ENCODE peak calls at places on chromosomes 12 and 14, in six cellular contexts. F is fibroblast of lung, D is spleen, W is omental fat pad, R is GM12878, V is IMR-90. C is an unnamed sample.
A peak's percentile ranks its signal among the peaks of the same experiment; 100 is the strongest.

GRCh38 chr12:125852116-125852515 is 786.9 kb downstream of the AACS start:
- DNase-seq in D (no peak), V (no peak), F (no peak), R (no peak), W (no peak), C (no peak)

GRCh38 chr14:57871487-57872080 is 5.7 kb upstream of the SLC35F4 start:
- DNase-seq in V (peak; percentile 28), F (peak; percentile 32), R (peak; percentile 2), W (no peak), D (no peak), C (no peak)

GRCh38 chr12:88471641-88472040 is 108.6 kb downstream of the KITLG start:
- DNase-seq in R (no peak), F (peak; percentile 85), D (no peak), W (no peak), V (peak; percentile 77), C (no peak)

GRCh38 chr12:6228535-6229223 is 28.5 kb downstream of the CD9 start:
- DNase-seq in R (no peak), F (peak; percentile 62), V (no peak), D (no peak), W (no peak), C (no peak)

GRCh38 chr14:100569734-100570251 is 17.4 kb downstream of the BEGAIN start:
- DNase-seq in V (no peak), W (no peak), R (no peak), F (no peak), D (no peak), C (no peak)

GRCh38 chr12:68943848-68944247 is 10.9 kb upstream of the CPM start:
- DNase-seq in F (no peak), W (no peak), D (no peak), V (no peak), R (no peak), C (no peak)

GRCh38 chr12:94622475-94622874 is 27.9 kb downstream of the TMCC3 start:
- DNase-seq in W (no peak), R (no peak), V (no peak), D (no peak), F (no peak), C (no peak)

GRCh38 chr14:83260751-83261150 is 1727.1 kb upstream of the SEL1L start:
- DNase-seq in D (no peak), F (no peak), V (peak; percentile 71), R (no peak), W (no peak), C (no peak)

GRCh38 chr12:104095289-104095688 is 31.0 kb downstream of the HCFC2 start:
- DNase-seq in F (no peak), D (no peak), R (no peak), W (no peak), V (peak; percentile 53), C (no peak)

GRCh38 chr12:47124451-47124850 is 44.7 kb upstream of the AMIGO2 start:
- DNase-seq in V (peak; percentile 72), F (peak; percentile 40), W (no peak), R (no peak), D (no peak), C (no peak)

GRCh38 chr12:4780624-4781023 is 60.4 kb downstream of the GALNT8 start:
- DNase-seq in V (no peak), D (no peak), F (no peak), W (no peak), R (no peak), C (peak; percentile 51)

GRCh38 chr14:102962111-102962627 is 39.7 kb downstream of the AMN start:
- DNase-seq in F (no peak), W (no peak), V (no peak), D (no peak), R (no peak), C (no peak)

GRCh38 chr14:42214981-42215491 is 608.4 kb downstream of the LRFN5 start:
- DNase-seq in R (no peak), F (peak; percentile 85), W (no peak), D (no peak), V (peak; percentile 86), C (no peak)

GRCh38 chr14:31080060-31080459 is 53.9 kb upstream of the STRN3 start:
- DNase-seq in R (no peak), V (peak; percentile 66), F (peak; percentile 57), W (no peak), D (no peak), C (no peak)

GRCh38 chr12:102592134-102592533 is 111.8 kb upstream of the IGF1 start:
- DNase-seq in V (no peak), W (no peak), D (no peak), R (no peak), F (no peak), C (no peak)

GRCh38 chr12:12717586-12718381 is 616 bp downstream of the CDKN1B start:
- DNase-seq in V (no peak), D (peak; percentile 90), W (no peak), F (no peak), R (no peak), C (no peak)

GRCh38 chr12:67107751-67108269 is 161.3 kb upstream of the CAND1 start:
- DNase-seq in R (no peak), V (no peak), F (no peak), D (no peak), W (no peak), C (no peak)

GRCh38 chr12:27462151-27462694 is 15.7 kb downstream of the SMCO2 start:
- DNase-seq in V (peak; percentile 87), R (no peak), F (peak; percentile 75), D (no peak), W (no peak), C (no peak)

GRCh38 chr12:60106207-60106606 is 510.4 kb downstream of the SLC16A7 start:
- DNase-seq in W (no peak), F (peak; percentile 60), V (peak; percentile 47), D (no peak), R (no peak), C (no peak)

GRCh38 chr14:90300649-90301048 is 31.1 kb downstream of the NRDE2 start:
- DNase-seq in D (no peak), R (no peak), V (peak; percentile 24), W (no peak), F (peak; percentile 54), C (no peak)

GRCh38 chr14:58817846-58818245 is 180.1 kb downstream of the DACT1 start:
- DNase-seq in R (no peak), F (peak; percentile 35), V (peak; percentile 50), D (no peak), W (no peak), C (no peak)

GRCh38 chr14:97369901-97370300 is 572.7 kb downstream of the VRK1 start:
- DNase-seq in W (no peak), R (no peak), F (no peak), V (no peak), D (no peak), C (no peak)

DNA sequence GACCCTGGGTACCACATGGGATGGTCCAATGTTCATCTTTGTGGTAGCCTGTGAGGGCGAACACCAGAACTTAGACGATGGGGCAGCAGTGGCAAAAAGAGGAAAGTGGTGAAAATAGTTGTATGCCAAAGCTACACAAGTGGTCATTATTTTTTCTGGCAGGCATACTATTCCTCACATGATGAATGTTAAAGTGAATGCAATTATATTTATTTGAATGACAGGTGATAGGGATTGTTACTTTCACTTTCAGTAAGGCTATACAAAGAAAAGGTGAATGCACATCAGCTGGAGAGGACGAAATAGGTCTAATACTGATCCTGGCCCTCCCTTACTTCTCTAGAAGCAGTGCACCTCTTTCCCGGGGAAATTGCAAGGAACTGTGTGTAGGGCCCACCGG is 470.1 kb downstream of the TMTC2 start:
- DNase-seq in R (no peak), D (no peak), F (no peak), W (no peak), V (no peak), C (no peak)
- TF ChIP-seq CTCF in R (no peak), D (no peak), F (no peak), W (no peak), V (no peak), C (no peak)

DNA sequence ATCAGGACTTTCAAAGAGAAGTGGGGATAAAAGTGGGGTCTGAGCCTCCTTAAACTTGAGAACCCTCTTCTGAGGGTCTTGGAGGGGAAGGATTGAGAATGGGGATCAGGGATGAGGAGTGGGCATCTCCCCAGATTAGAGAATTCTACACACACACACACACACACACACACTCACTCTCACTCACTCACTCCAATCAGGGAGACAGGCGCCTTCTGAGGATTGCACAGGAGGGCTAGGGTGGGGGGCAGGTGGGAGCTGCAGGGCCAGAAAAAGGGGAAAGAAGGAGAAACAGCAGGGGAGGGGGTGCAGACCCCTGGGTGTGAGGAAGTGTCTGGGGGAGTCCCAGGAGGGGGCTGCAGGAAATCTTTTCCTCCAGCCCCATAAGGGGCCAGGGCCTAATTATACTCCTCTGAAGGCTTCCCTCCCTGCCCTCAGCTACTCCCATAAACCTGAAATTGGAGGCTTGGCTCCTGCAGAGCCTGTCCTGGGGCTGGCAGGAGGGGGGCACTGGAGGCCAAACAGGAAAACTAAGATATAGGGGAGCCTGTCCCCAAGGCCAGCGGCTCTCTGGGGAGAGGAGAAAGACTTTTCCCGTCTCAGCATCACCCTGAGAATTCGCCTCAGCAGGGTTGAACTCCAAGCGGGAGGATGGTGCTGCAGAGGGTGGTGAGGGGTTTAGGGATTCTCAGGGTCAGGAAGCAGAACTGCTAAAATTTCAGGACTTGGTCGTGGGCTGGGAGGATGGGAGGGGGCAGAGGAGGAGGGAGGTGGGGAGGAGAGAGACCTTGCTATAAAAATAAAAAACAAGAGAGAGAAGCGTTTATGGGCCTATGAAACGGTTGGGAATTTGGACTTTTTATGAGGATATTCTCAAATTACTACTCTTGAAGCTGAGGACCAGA is 1.6 kb downstream of the HOXC9 start:
- DNase-seq in F (no peak), V (no peak), D (peak; percentile 24), W (no peak), R (no peak), C (no peak)
- TF ChIP-seq CTCF in F (no peak), V (no peak), D (no peak), W (no peak), R (no peak), C (no peak)

GRCh38 chr14:68576031-68576430 is 216.8 kb downstream of the ZFP36L1 start:
- DNase-seq in R (no peak), W (no peak), D (no peak), V (no peak), F (no peak), C (no peak)

GRCh38 chr14:68576496-68577244 is 216.2 kb downstream of the ZFP36L1 start:
- DNase-seq in D (no peak), F (peak; percentile 41), W (no peak), V (peak; percentile 40), R (no peak), C (no peak)

GRCh38 chr14:68573126-68573525 is 219.7 kb downstream of the ZFP36L1 start:
- DNase-seq in D (no peak), V (no peak), R (no peak), W (no peak), F (no peak), C (no peak)

GRCh38 chr14:68574906-68575305 is 218.0 kb downstream of the ZFP36L1 start:
- DNase-seq in W (no peak), D (no peak), F (peak; percentile 77), R (no peak), V (peak; percentile 70), C (no peak)

GRCh38 chr14:68574461-68574860 is 218.4 kb downstream of the ZFP36L1 start:
- DNase-seq in F (no peak), R (no peak), W (no peak), V (no peak), D (no peak), C (no peak)
- TF ChIP-seq CTCF in F (no peak), R (no peak), W (no peak), V (no peak), D (no peak), C (no peak)

DNA sequence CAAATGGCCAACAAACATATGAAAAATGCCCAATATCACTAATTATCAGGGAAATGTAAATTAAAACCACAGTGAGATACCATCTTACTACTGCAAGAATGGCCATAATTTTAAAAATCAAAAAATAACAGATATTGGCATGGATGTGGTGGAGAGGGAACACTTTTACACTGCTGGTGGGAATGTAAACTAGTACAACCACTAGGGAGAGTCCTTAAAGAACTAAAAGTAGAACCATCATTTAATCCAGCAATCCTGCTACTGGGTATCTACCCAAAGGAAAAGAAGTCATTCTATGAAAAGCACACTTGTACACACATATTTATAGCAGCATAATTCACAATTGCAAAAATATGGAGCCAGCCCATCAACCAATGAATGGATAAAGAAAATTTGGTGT is 459.7 kb downstream of the GXYLT1 start:
- DNase-seq in F (no peak), V (no peak), R (no peak), D (no peak), W (no peak), C (no peak)
- TF ChIP-seq CTCF in F (peak; percentile 29), V (no peak), R (no peak), D (peak; percentile 22), W (no peak), C (no peak)